ENCODE peak calls at places on chromosomes 6 and 20, in seven cellular contexts. One of them, this sample, is unnamed.

GRCh38 chr20:63227260-63227659 is 8.4 kb upstream of the BIRC7 start:
- DNase-seq in tibial artery: no peak
- DNase-seq in activated CD8-positive, alpha-beta memory T cell treated with anti-CD3 and anti-CD28 coated beads for 24 hours: no peak
- DNase-seq in dermis microvascular lymphatic vessel endothelial cell: no peak
- DNase-seq in HT1080: no peak
- DNase-seq in EL: no peak
- DNase-seq in posterior vena cava: no peak
- DNase-seq in this sample: no peak

GRCh38 chr6:57262491-57262890 is 40.4 kb upstream of the RAB23 start:
- DNase-seq in tibial artery: peak
- DNase-seq in activated CD8-positive, alpha-beta memory T cell treated with anti-CD3 and anti-CD28 coated beads for 24 hours: no peak
- DNase-seq in dermis microvascular lymphatic vessel endothelial cell: no peak
- DNase-seq in HT1080: no peak
- DNase-seq in EL: peak
- DNase-seq in posterior vena cava: peak
- DNase-seq in this sample: peak

GRCh38 chr6:32785781-32786533 is 22.6 kb upstream of the HLA-DQB2 start:
- DNase-seq in tibial artery: peak
- DNase-seq in activated CD8-positive, alpha-beta memory T cell treated with anti-CD3 and anti-CD28 coated beads for 24 hours: no peak
- DNase-seq in dermis microvascular lymphatic vessel endothelial cell: peak
- DNase-seq in HT1080: peak
- DNase-seq in EL: peak
- DNase-seq in posterior vena cava: no peak
- DNase-seq in this sample: no peak

GRCh38 chr6:159261983-159262382 is 92.8 kb downstream of the FNDC1 start:
- DNase-seq in tibial artery: no peak
- DNase-seq in activated CD8-positive, alpha-beta memory T cell treated with anti-CD3 and anti-CD28 coated beads for 24 hours: no peak
- DNase-seq in dermis microvascular lymphatic vessel endothelial cell: no peak
- DNase-seq in HT1080: no peak
- DNase-seq in EL: no peak
- DNase-seq in posterior vena cava: no peak
- DNase-seq in this sample: no peak

GRCh38 chr6:8006208-8006607 is 58.0 kb downstream of the BLOC1S5 start:
- DNase-seq in tibial artery: no peak
- DNase-seq in activated CD8-positive, alpha-beta memory T cell treated with anti-CD3 and anti-CD28 coated beads for 24 hours: no peak
- DNase-seq in dermis microvascular lymphatic vessel endothelial cell: peak
- DNase-seq in HT1080: peak
- DNase-seq in EL: peak
- DNase-seq in posterior vena cava: no peak
- DNase-seq in this sample: no peak

GRCh38 chr6:43944908-43945777 is 175.1 kb downstream of the VEGFA start:
- DNase-seq in tibial artery: no peak
- DNase-seq in activated CD8-positive, alpha-beta memory T cell treated with anti-CD3 and anti-CD28 coated beads for 24 hours: peak
- DNase-seq in dermis microvascular lymphatic vessel endothelial cell: no peak
- DNase-seq in HT1080: no peak
- DNase-seq in EL: peak
- DNase-seq in posterior vena cava: no peak
- DNase-seq in this sample: no peak

GRCh38 chr20:37571033-37571432 is 43.4 kb upstream of the BLCAP start:
- DNase-seq in tibial artery: no peak
- DNase-seq in activated CD8-positive, alpha-beta memory T cell treated with anti-CD3 and anti-CD28 coated beads for 24 hours: no peak
- DNase-seq in dermis microvascular lymphatic vessel endothelial cell: no peak
- DNase-seq in HT1080: no peak
- DNase-seq in EL: no peak
- DNase-seq in posterior vena cava: peak
- DNase-seq in this sample: no peak

GRCh38 chr6:161073940-161074339 is 82.4 kb downstream of the MAP3K4 start:
- DNase-seq in tibial artery: no peak
- DNase-seq in activated CD8-positive, alpha-beta memory T cell treated with anti-CD3 and anti-CD28 coated beads for 24 hours: no peak
- DNase-seq in dermis microvascular lymphatic vessel endothelial cell: no peak
- DNase-seq in HT1080: no peak
- DNase-seq in EL: no peak
- DNase-seq in posterior vena cava: no peak
- DNase-seq in this sample: no peak

GRCh38 chr6:2448826-2449571 is 203.6 kb upstream of the GMDS start:
- DNase-seq in tibial artery: peak
- DNase-seq in activated CD8-positive, alpha-beta memory T cell treated with anti-CD3 and anti-CD28 coated beads for 24 hours: no peak
- DNase-seq in dermis microvascular lymphatic vessel endothelial cell: peak
- DNase-seq in HT1080: peak
- DNase-seq in EL: peak
- DNase-seq in posterior vena cava: no peak
- DNase-seq in this sample: no peak